ENCODE peak calls at places on chromosomes 16 and 17, in five cellular contexts. P is GM18507; U is NB4; F is stimulated activated CD4-positive, alpha-beta T cell treated with anti-CD3 and anti-CD28 coated beads, Interleukin-2, amount 100 ng/mL, for 24 hours; T is kidney tubule cell. J is an unnamed sample.

GRCh38 chr16:74216319-74216718 is 80.3 kb upstream of the PSMD7 start:
- DNase-seq in F (no peak), P (no peak), T (peak), U (no peak), J (no peak)

GRCh38 chr16:57147381-57148191 is 38.3 kb downstream of the PSME3IP1 start:
- DNase-seq in F (no peak), U (peak), T (no peak), P (no peak), J (no peak)

GRCh38 chr17:41524261-41524660 is 3.8 kb downstream of the KRT19 start:
- DNase-seq in F (no peak), T (no peak), U (no peak), P (no peak), J (no peak)

GRCh38 chr16:89350701-89351380 is 133.3 kb downstream of the ZNF778 start:
- DNase-seq in T (peak), U (no peak), P (no peak), F (peak), J (peak)

GRCh38 chr16:81831722-81832126 is 52.6 kb downstream of the PLCG2 start:
- DNase-seq in F (no peak), U (peak), P (no peak), T (peak), J (no peak)

GRCh38 chr17:18115517-18115916 is 7.0 kb downstream of the MYO15A start:
- DNase-seq in P (no peak), T (no peak), U (no peak), F (no peak), J (no peak)

GRCh38 chr17:1474402-1475189 is 17.9 kb downstream of the MYO1C start:
- DNase-seq in U (no peak), P (no peak), F (no peak), T (peak), J (peak)

GRCh38 chr16:86585821-86586611 is 7.7 kb downstream of the FOXL1 start:
- DNase-seq in U (no peak), P (no peak), T (no peak), F (no peak), J (peak)

GRCh38 chr17:45895969-45896793 is 1.8 kb downstream of the MAPT start:
- DNase-seq in U (no peak), T (no peak), P (no peak), F (no peak), J (no peak)

GRCh38 chr16:85004587-85005205 is 6.6 kb downstream of the ZDHHC7 start:
- DNase-seq in U (no peak), T (peak), F (no peak), P (no peak), J (peak)

GRCh38 chr17:73841431-73842060 is 197.3 kb upstream of the SDK2 start:
- DNase-seq in P (no peak), U (peak), F (no peak), T (peak), J (no peak)

GRCh38 chr17:5283531-5284315 is 1.6 kb downstream of the RABEP1 start:
- DNase-seq in U (peak), T (peak), F (no peak), P (no peak), J (no peak)

GRCh38 chr17:67198131-67198530 is 46.9 kb downstream of the HELZ start:
- DNase-seq in F (no peak), T (no peak), U (no peak), P (no peak), J (no peak)

GRCh38 chr17:17021194-17021863 is 20.9 kb upstream of the MPRIP start:
- DNase-seq in P (no peak), U (no peak), T (no peak), F (no peak), J (no peak)

GRCh38 chr17:37662358-37662757 is 19.1 kb upstream of the DDX52 start:
- DNase-seq in U (no peak), T (no peak), F (no peak), P (no peak), J (no peak)

GRCh38 chr17:49924589-49924988 is 44.4 kb upstream of the DLX4 start:
- DNase-seq in U (no peak), F (no peak), P (no peak), T (no peak), J (no peak)

GRCh38 chr17:42421479-42422332 is 1.4 kb downstream of the CAVIN1 start:
- DNase-seq in T (peak), U (peak), F (no peak), P (no peak), J (peak)

GRCh38 chr16:11101695-11102522 is 154.1 kb downstream of the SOCS1 start:
- DNase-seq in U (no peak), P (no peak), F (no peak), T (no peak), J (no peak)

GRCh38 chr17:76240461-76241204 is at the start of gene RNF157:
- DNase-seq in T (peak), U (peak), F (peak), P (peak), J (no peak)

GRCh38 chr17:31008374-31009035 is 37.7 kb downstream of the RNF135 start:
- DNase-seq in T (peak), F (peak), U (peak), P (peak), J (peak)

J was measured in kidney glomerular epithelial cell.